ENCODE peak calls at places on chromosomes 5 and 9, in four cellular contexts. One of them, this sample, is unnamed.

GRCh38 chr5:91255396-91256141 is 127.5 kb downstream of the ARRDC3 start:
- DNase-seq in stimulated activated CD4-positive, alpha-beta T cell treated with anti-CD3 and anti-CD28 coated beads, Interleukin-2, amount 100 ng/mL, for 48 hours: no peak
- DNase-seq in NCI-H526 treated with DMSO at 0.1 percent for 48 hours: no peak
- DNase-seq in caudate nucleus: no peak
- DNase-seq in this sample: no peak

GRCh38 chr5:90191352-90192045 is 218.1 kb downstream of the CETN3 start:
- DNase-seq in stimulated activated CD4-positive, alpha-beta T cell treated with anti-CD3 and anti-CD28 coated beads, Interleukin-2, amount 100 ng/mL, for 48 hours: no peak
- DNase-seq in NCI-H526 treated with DMSO at 0.1 percent for 48 hours: no peak
- DNase-seq in caudate nucleus: no peak
- DNase-seq in this sample: no peak

GRCh38 chr5:61256474-61256873 is 75.6 kb upstream of the ZSWIM6 start:
- DNase-seq in stimulated activated CD4-positive, alpha-beta T cell treated with anti-CD3 and anti-CD28 coated beads, Interleukin-2, amount 100 ng/mL, for 48 hours: no peak
- DNase-seq in NCI-H526 treated with DMSO at 0.1 percent for 48 hours: no peak
- DNase-seq in caudate nucleus: no peak
- DNase-seq in this sample: no peak

GRCh38 chr9:28001096-28001495 is 427.8 kb upstream of the C9orf72 start:
- DNase-seq in stimulated activated CD4-positive, alpha-beta T cell treated with anti-CD3 and anti-CD28 coated beads, Interleukin-2, amount 100 ng/mL, for 48 hours: no peak
- DNase-seq in NCI-H526 treated with DMSO at 0.1 percent for 48 hours: no peak
- DNase-seq in caudate nucleus: no peak
- DNase-seq in this sample: no peak

GRCh38 chr5:53962306-53962705 is 348.1 kb downstream of the ARL15 start:
- DNase-seq in stimulated activated CD4-positive, alpha-beta T cell treated with anti-CD3 and anti-CD28 coated beads, Interleukin-2, amount 100 ng/mL, for 48 hours: no peak
- DNase-seq in NCI-H526 treated with DMSO at 0.1 percent for 48 hours: no peak
- DNase-seq in caudate nucleus: no peak
- DNase-seq in this sample: no peak

GRCh38 chr5:180139731-180140626 is 68.4 kb upstream of the RNF130 start:
- DNase-seq in stimulated activated CD4-positive, alpha-beta T cell treated with anti-CD3 and anti-CD28 coated beads, Interleukin-2, amount 100 ng/mL, for 48 hours: no peak
- DNase-seq in NCI-H526 treated with DMSO at 0.1 percent for 48 hours: no peak
- DNase-seq in caudate nucleus: no peak
- DNase-seq in this sample: no peak

GRCh38 chr9:70893610-70894122 is 227.8 kb downstream of the TRPM3 start:
- DNase-seq in stimulated activated CD4-positive, alpha-beta T cell treated with anti-CD3 and anti-CD28 coated beads, Interleukin-2, amount 100 ng/mL, for 48 hours: no peak
- DNase-seq in NCI-H526 treated with DMSO at 0.1 percent for 48 hours: no peak
- DNase-seq in caudate nucleus: no peak
- DNase-seq in this sample: no peak

GRCh38 chr9:137970686-137971476 is 93.3 kb downstream of the CACNA1B start:
- DNase-seq in stimulated activated CD4-positive, alpha-beta T cell treated with anti-CD3 and anti-CD28 coated beads, Interleukin-2, amount 100 ng/mL, for 48 hours: no peak
- DNase-seq in NCI-H526 treated with DMSO at 0.1 percent for 48 hours: no peak
- DNase-seq in caudate nucleus: no peak
- DNase-seq in this sample: no peak

GRCh38 chr5:96037128-96037527 is 75.5 kb upstream of the ELL2 start:
- DNase-seq in stimulated activated CD4-positive, alpha-beta T cell treated with anti-CD3 and anti-CD28 coated beads, Interleukin-2, amount 100 ng/mL, for 48 hours: no peak
- DNase-seq in NCI-H526 treated with DMSO at 0.1 percent for 48 hours: no peak
- DNase-seq in caudate nucleus: no peak
- DNase-seq in this sample: no peak

This sample was measured in CMK.